ENCODE peak calls at places on chromosomes 7 and 10, in six cellular contexts. E is neuronal stem cell, M is PC-3, X is SK-N-SH, D is cardiac fibroblast, P is mesenchymal stem cell. S is an unnamed sample.

GRCh38 chr7:137006293-137006692 is 137.8 kb downstream of the CHRM2 start:
- DNase-seq in E (no peak), M (peak), X (no peak), D (peak), P (peak), S (no peak)

GRCh38 chr7:98000356-98000755 is 10.4 kb upstream of the OCM2 start:
- DNase-seq in E (no peak), M (no peak), X (no peak), D (no peak), P (no peak), S (no peak)

GRCh38 chr10:82924711-82925110 is 1049.7 kb downstream of the NRG3 start:
- DNase-seq in E (no peak), M (no peak), X (no peak), D (no peak), P (peak), S (no peak)

GRCh38 chr10:127851661-127852205 is 41.0 kb downstream of the CLRN3 start:
- DNase-seq in E (peak), M (no peak), X (no peak), D (no peak), P (no peak), S (peak)

GRCh38 chr7:55304363-55304762 is 60.8 kb upstream of the LANCL2 start:
- DNase-seq in E (no peak), M (peak), X (no peak), D (no peak), P (no peak), S (no peak)

GRCh38 chr10:68231106-68231901 is 609 bp downstream of the ATOH7 start:
- DNase-seq in E (peak), M (peak), X (peak), D (peak), P (peak), S (peak)

GRCh38 chr7:47404005-47404404 is 177.9 kb downstream of the TNS3 start:
- DNase-seq in E (no peak), M (no peak), X (no peak), D (peak), P (no peak), S (peak)

GRCh38 chr7:5429253-5429856 is 5.7 kb upstream of the TNRC18 start:
- DNase-seq in E (no peak), M (peak), X (no peak), D (peak), P (peak), S (no peak)

GRCh38 chr7:65219623-65220022 is 154.0 kb upstream of the ZNF92 start:
- DNase-seq in E (no peak), M (no peak), X (no peak), D (no peak), P (no peak), S (no peak)

GRCh38 chr7:96773483-96773882 is 63.8 kb upstream of the SEM1 start:
- DNase-seq in E (no peak), M (no peak), X (no peak), D (no peak), P (no peak), S (no peak)

GRCh38 chr7:111867348-111867931 is 305.1 kb upstream of the IMMP2L start:
- DNase-seq in E (no peak), M (no peak), X (no peak), D (peak), P (no peak), S (no peak)

GRCh38 chr10:129761166-129761565 is 202.9 kb downstream of the EBF3 start:
- DNase-seq in E (no peak), M (no peak), X (no peak), D (no peak), P (no peak), S (peak)

GRCh38 chr7:84277628-84278224 is 83.1 kb upstream of the SEMA3A start:
- DNase-seq in E (peak), M (no peak), X (no peak), D (no peak), P (no peak), S (peak)

GRCh38 chr10:14658331-14659122 is 116.2 kb downstream of the FAM107B start:
- DNase-seq in E (no peak), M (peak), X (no peak), D (peak), P (peak), S (no peak)

GRCh38 chr7:17907014-17907413 is 33.3 kb downstream of the SNX13 start:
- DNase-seq in E (no peak), M (peak), X (no peak), D (no peak), P (peak), S (no peak)

GRCh38 chr7:150432915-150433892 is 17.2 kb upstream of the GIMAP8 start:
- DNase-seq in E (no peak), M (no peak), X (no peak), D (no peak), P (no peak), S (peak)

GRCh38 chr7:1700536-1701333 is 30.7 kb downstream of the ELFN1 start:
- DNase-seq in E (no peak), M (no peak), X (peak), D (no peak), P (no peak), S (peak)

DNA sequence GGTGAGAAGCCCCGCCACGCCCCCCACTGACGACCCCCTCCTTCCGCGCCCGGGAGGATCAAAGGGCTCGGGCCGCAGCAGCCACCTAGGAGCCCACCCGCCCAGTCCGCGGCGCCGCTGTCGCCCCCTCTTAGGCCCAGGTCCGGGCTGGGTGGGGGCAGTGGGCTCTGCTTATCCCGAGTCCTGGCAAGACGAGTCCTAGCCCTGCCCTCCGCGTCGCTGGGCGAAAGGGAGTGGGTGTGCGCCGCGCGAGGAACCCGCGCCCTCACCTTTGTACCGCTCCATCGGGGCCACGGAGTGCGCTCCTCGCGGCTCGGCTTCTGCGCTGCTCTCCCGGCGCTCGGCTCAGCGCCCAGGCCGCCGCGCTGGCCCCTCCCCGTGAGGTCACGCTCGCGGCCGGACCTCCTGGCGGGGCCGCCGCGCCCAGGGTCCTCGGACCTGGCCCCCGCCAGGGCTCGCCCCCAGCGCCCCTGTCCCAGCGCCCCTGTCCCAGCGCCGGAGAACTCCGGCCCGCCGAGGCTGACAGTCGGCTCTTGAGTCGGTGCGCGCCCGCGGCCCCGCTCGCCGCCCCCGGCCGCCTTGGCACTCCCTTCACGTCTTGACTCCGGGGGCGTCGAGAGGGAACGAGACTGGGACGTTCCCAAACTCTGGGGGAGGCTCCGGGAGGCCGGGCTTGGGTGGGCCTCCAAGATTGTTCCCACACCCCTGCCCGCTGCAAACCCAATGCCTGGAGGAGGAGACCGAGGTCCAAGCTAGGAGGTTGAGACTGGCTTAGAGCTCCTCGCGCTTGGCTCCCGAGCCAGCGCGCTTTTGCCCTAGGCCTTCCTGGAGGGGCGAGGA is at the start of gene AFAP1L2:
- DNase-seq in E (no peak), M (peak), X (peak), D (no peak), P (no peak), S (peak)
- H3K4me3 ChIP-seq in E (peak), M (peak), X (no peak), D (peak), P (peak), S (peak)

GRCh38 chr10:59362991-59363390 is 642 bp upstream of the FAM13C start:
- DNase-seq in E (peak), M (peak), X (peak), D (peak), P (peak), S (peak)
- H3K4me3 ChIP-seq in E (peak), M (peak), X (peak), D (peak), P (peak), S (peak)

DNA sequence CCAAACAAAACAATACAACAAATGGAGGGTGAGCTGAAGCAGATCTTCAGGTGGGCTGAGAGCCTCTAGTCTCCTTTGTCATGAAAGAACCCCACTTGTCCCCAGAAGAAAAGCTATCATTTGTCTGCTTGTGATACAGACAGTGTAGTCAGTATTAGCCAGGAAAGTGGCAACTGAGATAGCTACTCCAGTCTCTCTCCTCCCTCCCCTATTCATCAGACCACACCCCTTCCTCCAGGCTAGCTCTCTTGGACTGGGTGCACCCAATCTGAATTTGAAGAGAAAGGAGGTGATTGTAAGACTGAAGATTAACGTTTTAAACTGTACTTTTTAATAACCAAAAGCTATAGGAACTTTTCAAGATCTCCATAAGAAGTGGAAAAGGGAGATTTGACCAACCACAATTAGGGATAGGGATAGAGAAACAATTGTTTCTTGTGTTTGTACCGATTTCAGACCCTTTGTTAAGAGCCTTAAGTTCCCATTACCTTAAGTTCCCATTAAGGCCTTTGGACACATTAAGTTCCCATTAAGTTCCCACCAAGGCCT is 14.1 kb downstream of the BMPR1A start:
- DNase-seq in E (no peak), M (no peak), X (no peak), D (no peak), P (no peak), S (peak)
- H3K4me3 ChIP-seq in E (no peak), M (no peak), X (no peak), D (no peak), P (no peak), S (no peak)

DNA sequence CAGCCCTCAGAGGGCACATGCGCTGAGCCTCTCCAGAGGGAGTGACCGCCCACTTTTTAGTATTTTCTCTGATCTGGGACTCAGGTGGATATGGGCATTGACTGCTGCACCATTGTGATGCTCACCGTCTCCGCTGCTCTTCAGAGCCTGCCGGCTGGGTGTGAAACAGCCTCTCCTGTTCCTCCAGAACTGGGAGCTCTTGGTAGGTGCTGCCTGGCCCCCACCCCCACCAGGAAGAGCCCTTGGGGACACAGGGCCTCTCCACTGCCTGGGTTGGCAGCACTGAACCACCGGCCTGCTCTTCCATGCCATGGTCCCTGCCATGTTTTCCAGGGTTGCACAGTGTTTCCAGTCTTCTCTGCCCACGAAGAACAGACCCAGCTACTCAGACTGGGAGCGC is 36.3 kb downstream of the ARHGAP22 start:
- DNase-seq in E (no peak), M (no peak), X (no peak), D (no peak), P (no peak), S (no peak)
- H3K4me3 ChIP-seq in E (no peak), M (no peak), X (no peak), D (no peak), P (no peak), S (no peak)

DNA sequence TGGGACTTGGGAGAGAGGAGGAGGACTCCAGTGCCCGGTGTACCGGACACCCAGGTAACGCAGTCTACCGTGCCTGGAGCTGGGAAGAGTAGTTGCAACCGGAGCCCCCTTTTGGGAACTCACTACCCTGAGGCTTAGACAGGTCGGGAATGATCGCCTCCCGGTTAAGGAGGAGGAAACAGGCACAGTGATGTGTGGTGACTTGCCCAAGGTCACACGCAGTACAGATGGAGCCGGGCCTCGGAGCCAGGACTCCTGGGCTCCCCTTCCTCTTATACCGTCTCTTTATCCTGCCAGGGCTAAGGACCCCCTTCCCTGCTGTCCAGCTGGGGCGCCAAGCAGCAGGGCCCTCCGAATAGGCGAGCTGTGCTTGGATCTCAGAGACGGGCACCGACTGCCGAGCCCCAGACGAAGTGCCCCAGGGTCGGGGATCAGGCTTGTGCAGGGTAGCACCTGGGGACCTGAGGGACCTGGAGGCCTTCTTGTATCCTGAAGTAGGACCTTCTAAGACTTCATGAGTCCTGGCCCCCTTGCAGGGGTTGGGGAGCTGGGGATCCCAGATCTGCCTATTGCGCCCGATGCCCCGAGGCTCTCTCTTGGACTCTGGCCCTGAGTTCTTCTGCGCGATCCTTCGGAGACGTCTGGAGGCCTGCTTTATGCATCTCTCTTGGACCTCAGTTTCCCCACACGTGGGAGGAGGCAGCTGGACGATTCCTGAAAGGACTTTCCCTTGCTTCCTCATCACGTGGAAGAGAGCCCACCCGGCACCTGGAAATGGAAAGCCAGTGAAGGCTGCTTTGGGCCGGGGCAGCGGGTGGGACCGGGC is 767 bp upstream of the CYP26A1 start:
- DNase-seq in E (no peak), M (no peak), X (peak), D (no peak), P (no peak), S (peak)
- H3K4me3 ChIP-seq in E (no peak), M (peak), X (peak), D (no peak), P (no peak), S (peak)

DNA sequence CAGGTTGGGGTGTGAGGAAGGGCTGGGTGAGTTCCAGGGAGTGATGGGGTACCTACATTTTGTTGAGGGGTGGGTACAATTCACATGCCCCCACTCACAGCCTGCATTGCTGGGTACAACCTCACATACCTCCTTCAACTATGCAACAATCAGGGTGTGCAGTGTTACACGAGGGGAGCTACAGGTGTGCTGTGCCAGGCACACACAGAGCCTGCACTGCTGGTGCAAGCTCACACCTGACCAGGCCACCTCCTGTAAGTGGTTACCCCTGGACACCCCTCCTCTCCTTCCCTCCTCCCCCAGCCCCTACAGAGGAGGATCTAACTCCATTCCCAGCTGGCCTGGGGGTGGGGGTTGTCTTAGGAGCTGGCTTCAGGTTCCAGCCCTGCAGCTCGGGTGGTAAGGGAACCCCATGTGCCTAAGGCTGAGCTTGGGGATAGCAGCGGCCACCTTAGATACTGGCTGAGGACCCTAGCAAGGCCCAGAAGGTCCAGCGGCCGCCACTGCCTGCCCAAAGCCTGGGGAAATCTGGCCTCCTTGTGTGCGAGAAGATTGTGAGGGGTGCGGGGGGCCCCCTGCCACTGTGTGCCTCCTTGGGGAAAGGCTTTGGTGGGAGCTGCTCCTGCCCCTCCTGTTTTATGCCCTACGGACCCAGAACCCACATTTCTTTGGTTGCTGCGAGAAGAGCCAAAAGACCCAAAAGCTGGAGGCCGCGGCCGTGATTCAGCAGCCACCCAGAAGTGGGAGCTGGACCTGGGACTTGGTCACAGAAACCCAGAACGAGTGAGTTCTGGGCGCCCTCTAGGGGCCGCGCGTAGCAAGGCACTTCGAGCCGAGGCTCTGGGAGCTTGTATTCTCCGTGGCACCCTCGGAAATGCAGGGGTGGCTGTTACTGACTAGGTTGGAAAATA is 10.8 kb downstream of the TLX1 start:
- DNase-seq in E (peak), M (peak), X (peak), D (peak), P (peak), S (peak)
- H3K4me3 ChIP-seq in E (no peak), M (no peak), X (peak), D (no peak), P (peak), S (no peak)